ENCODE peak calls at places on chromosomes 2 and 18, in ten cellular contexts. One of them, this sample, is unnamed.

GRCh38 chr2:100895402-100895801 is 75.5 kb downstream of the NPAS2 start:
- DNase-seq in RWPE2: no peak
- DNase-seq in tibial artery: no peak
- DNase-seq in thyroid gland: peak; percentile 94
- DNase-seq in BE2C: peak; percentile 15
- DNase-seq in mesenchymal stem cell: no peak
- DNase-seq in keratinocyte: no peak
- DNase-seq in GM23248: no peak
- DNase-seq in breast epithelium: no peak
- DNase-seq in cardiac muscle cell: no peak
- DNase-seq in this sample: no peak

GRCh38 chr2:132916219-132916618 is 246.2 kb upstream of the LYPD1 start:
- DNase-seq in RWPE2: no peak
- DNase-seq in breast epithelium: no peak
- DNase-seq in thyroid gland: no peak
- DNase-seq in BE2C: no peak
- DNase-seq in keratinocyte: no peak
- DNase-seq in mesenchymal stem cell: no peak
- DNase-seq in cardiac muscle cell: no peak
- DNase-seq in GM23248: no peak
- DNase-seq in tibial artery: no peak
- DNase-seq in this sample: no peak

GRCh38 chr2:221649045-221649444 is 76.9 kb upstream of the EPHA4 start:
- DNase-seq in thyroid gland: peak; percentile 23
- DNase-seq in GM23248: peak; percentile 7
- DNase-seq in breast epithelium: no peak
- DNase-seq in tibial artery: peak; percentile 87
- DNase-seq in cardiac muscle cell: peak; percentile 48
- DNase-seq in RWPE2: no peak
- DNase-seq in mesenchymal stem cell: no peak
- DNase-seq in BE2C: no peak
- DNase-seq in keratinocyte: no peak
- DNase-seq in this sample: peak; percentile 62

GRCh38 chr18:27843783-27844415 is 333.0 kb downstream of the CDH2 start:
- DNase-seq in thyroid gland: no peak
- DNase-seq in keratinocyte: no peak
- DNase-seq in RWPE2: no peak
- DNase-seq in breast epithelium: no peak
- DNase-seq in GM23248: peak; percentile 36
- DNase-seq in cardiac muscle cell: no peak
- DNase-seq in mesenchymal stem cell: peak; percentile 57
- DNase-seq in tibial artery: no peak
- DNase-seq in BE2C: no peak
- DNase-seq in this sample: no peak

GRCh38 chr2:176178807-176179271 is 9.6 kb upstream of the HOXD1 start:
- DNase-seq in breast epithelium: no peak
- DNase-seq in tibial artery: no peak
- DNase-seq in GM23248: no peak
- DNase-seq in BE2C: no peak
- DNase-seq in mesenchymal stem cell: no peak
- DNase-seq in thyroid gland: no peak
- DNase-seq in RWPE2: no peak
- DNase-seq in cardiac muscle cell: no peak
- DNase-seq in keratinocyte: no peak
- DNase-seq in this sample: no peak

GRCh38 chr18:60541661-60542060 is 169.1 kb upstream of the MC4R start:
- DNase-seq in thyroid gland: no peak
- DNase-seq in GM23248: no peak
- DNase-seq in tibial artery: no peak
- DNase-seq in BE2C: no peak
- DNase-seq in RWPE2: no peak
- DNase-seq in mesenchymal stem cell: no peak
- DNase-seq in breast epithelium: no peak
- DNase-seq in keratinocyte: no peak
- DNase-seq in cardiac muscle cell: no peak
- DNase-seq in this sample: no peak

GRCh38 chr2:31354837-31355236 is 59.7 kb downstream of the XDH start:
- DNase-seq in RWPE2: no peak
- DNase-seq in BE2C: no peak
- DNase-seq in GM23248: peak; percentile 34
- DNase-seq in keratinocyte: no peak
- DNase-seq in mesenchymal stem cell: peak; percentile 25
- DNase-seq in cardiac muscle cell: no peak
- DNase-seq in tibial artery: no peak
- DNase-seq in thyroid gland: no peak
- DNase-seq in breast epithelium: no peak
- DNase-seq in this sample: no peak

GRCh38 chr2:188678921-188679320 is 295.3 kb upstream of the COL3A1 start:
- DNase-seq in thyroid gland: no peak
- DNase-seq in GM23248: peak; percentile 84
- DNase-seq in keratinocyte: no peak
- DNase-seq in tibial artery: no peak
- DNase-seq in cardiac muscle cell: no peak
- DNase-seq in RWPE2: no peak
- DNase-seq in mesenchymal stem cell: peak; percentile 82
- DNase-seq in BE2C: no peak
- DNase-seq in breast epithelium: no peak
- DNase-seq in this sample: no peak

GRCh38 chr2:65227471-65228248 is at the start of gene ACTR2:
- DNase-seq in breast epithelium: peak; percentile 95
- DNase-seq in keratinocyte: peak; percentile 55
- DNase-seq in mesenchymal stem cell: peak; percentile 98
- DNase-seq in thyroid gland: peak; percentile 95
- DNase-seq in GM23248: peak; percentile 99
- DNase-seq in BE2C: peak; percentile 90
- DNase-seq in RWPE2: peak; percentile 94
- DNase-seq in tibial artery: peak; percentile 98
- DNase-seq in cardiac muscle cell: peak; percentile 96
- DNase-seq in this sample: peak; percentile 97

GRCh38 chr2:46876741-46877384 is 38.7 kb downstream of the MCFD2 start:
- DNase-seq in breast epithelium: no peak
- DNase-seq in cardiac muscle cell: peak; percentile 43
- DNase-seq in tibial artery: no peak
- DNase-seq in BE2C: peak; percentile 46
- DNase-seq in mesenchymal stem cell: peak; percentile 74
- DNase-seq in GM23248: peak; percentile 89
- DNase-seq in keratinocyte: no peak
- DNase-seq in thyroid gland: peak; percentile 34
- DNase-seq in RWPE2: no peak
- DNase-seq in this sample: no peak

GRCh38 chr2:160372585-160372984 is 121.0 kb downstream of the RBMS1 start:
- DNase-seq in BE2C: no peak
- DNase-seq in RWPE2: no peak
- DNase-seq in mesenchymal stem cell: peak; percentile 35
- DNase-seq in keratinocyte: no peak
- DNase-seq in thyroid gland: no peak
- DNase-seq in cardiac muscle cell: no peak
- DNase-seq in GM23248: peak; percentile 45
- DNase-seq in breast epithelium: no peak
- DNase-seq in tibial artery: no peak
- DNase-seq in this sample: peak; percentile 55

GRCh38 chr18:2444201-2444875 is 127.0 kb downstream of the METTL4 start:
- DNase-seq in tibial artery: no peak
- DNase-seq in RWPE2: no peak
- DNase-seq in breast epithelium: no peak
- DNase-seq in GM23248: no peak
- DNase-seq in mesenchymal stem cell: no peak
- DNase-seq in thyroid gland: no peak
- DNase-seq in keratinocyte: no peak
- DNase-seq in cardiac muscle cell: no peak
- DNase-seq in BE2C: no peak
- DNase-seq in this sample: no peak

GRCh38 chr18:2442726-2443275 is 128.5 kb downstream of the METTL4 start:
- DNase-seq in GM23248: peak; percentile 49
- DNase-seq in RWPE2: no peak
- DNase-seq in tibial artery: no peak
- DNase-seq in keratinocyte: peak; percentile 2
- DNase-seq in breast epithelium: no peak
- DNase-seq in BE2C: no peak
- DNase-seq in mesenchymal stem cell: no peak
- DNase-seq in cardiac muscle cell: no peak
- DNase-seq in thyroid gland: no peak
- DNase-seq in this sample: no peak

GRCh38 chr18:2441544-2441943 is 129.8 kb downstream of the METTL4 start:
- DNase-seq in thyroid gland: no peak
- DNase-seq in BE2C: no peak
- DNase-seq in RWPE2: no peak
- DNase-seq in mesenchymal stem cell: no peak
- DNase-seq in tibial artery: no peak
- DNase-seq in breast epithelium: no peak
- DNase-seq in cardiac muscle cell: no peak
- DNase-seq in keratinocyte: no peak
- DNase-seq in GM23248: peak; percentile 22
- DNase-seq in this sample: no peak

DNA sequence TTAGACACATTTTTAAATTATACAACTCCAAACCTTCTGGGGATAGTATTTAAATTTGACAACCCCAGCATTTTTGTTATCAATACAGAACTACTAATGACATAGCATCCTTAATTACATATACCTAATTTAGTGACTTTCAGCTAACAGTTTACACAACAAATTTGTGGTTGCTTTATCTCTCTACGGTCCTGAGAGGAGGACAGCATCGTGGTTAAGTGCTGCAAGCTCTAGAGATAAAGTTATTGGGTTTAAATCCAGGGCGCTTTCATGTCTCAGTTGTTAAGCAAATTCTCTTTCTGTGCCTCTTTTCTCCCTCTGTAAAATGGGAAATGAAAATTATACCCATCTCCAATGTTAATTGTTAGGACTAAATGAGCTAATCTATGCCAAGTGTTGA is 129.3 kb downstream of the METTL4 start:
- DNase-seq in cardiac muscle cell: no peak
- DNase-seq in mesenchymal stem cell: no peak
- DNase-seq in GM23248: no peak
- DNase-seq in tibial artery: no peak
- DNase-seq in BE2C: no peak
- DNase-seq in breast epithelium: no peak
- DNase-seq in thyroid gland: no peak
- DNase-seq in RWPE2: no peak
- DNase-seq in keratinocyte: no peak
- DNase-seq in this sample: no peak
- H3K9me3 ChIP-seq in cardiac muscle cell: no peaks in the 10 kb centered on the region
- H3K9me3 ChIP-seq in mesenchymal stem cell: peaks cover 8% of the 10 kb centered on the region
- H3K9me3 ChIP-seq in GM23248: no peaks in the 10 kb centered on the region
- H3K9me3 ChIP-seq in tibial artery: no peaks in the 10 kb centered on the region
- H3K9me3 ChIP-seq in BE2C: no peaks in the 10 kb centered on the region
- H3K9me3 ChIP-seq in breast epithelium: no peaks in the 10 kb centered on the region
- H3K9me3 ChIP-seq in thyroid gland: no peaks in the 10 kb centered on the region
- H3K9me3 ChIP-seq in RWPE2: no peaks in the 10 kb centered on the region
- H3K9me3 ChIP-seq in keratinocyte: peaks cover 3% of the 10 kb centered on the region
- H3K9me3 ChIP-seq in this sample: peaks cover 2% of the 10 kb centered on the region

GRCh38 chr18:26656401-26656943 is 108.1 kb upstream of the KCTD1 start:
- DNase-seq in keratinocyte: no peak
- DNase-seq in GM23248: no peak
- DNase-seq in thyroid gland: no peak
- DNase-seq in mesenchymal stem cell: no peak
- DNase-seq in breast epithelium: no peak
- DNase-seq in RWPE2: no peak
- DNase-seq in BE2C: no peak
- DNase-seq in cardiac muscle cell: peak; percentile 42
- DNase-seq in tibial artery: no peak
- DNase-seq in this sample: no peak
- H3K4me3 ChIP-seq in keratinocyte: peak overlapping the region; percentile 44
- H3K4me3 ChIP-seq in GM23248: peak overlapping the region; percentile 87
- H3K4me3 ChIP-seq in thyroid gland: peak overlapping the region; percentile 60
- H3K4me3 ChIP-seq in mesenchymal stem cell: peak overlapping the region; percentile 64
- H3K4me3 ChIP-seq in breast epithelium: peak overlapping the region; percentile 88
- H3K4me3 ChIP-seq in RWPE2: peak overlapping the region; percentile 44
- H3K4me3 ChIP-seq in BE2C: peak overlapping the region; percentile 56
- H3K4me3 ChIP-seq in cardiac muscle cell: peak overlapping the region; percentile 69
- H3K4me3 ChIP-seq in tibial artery: peak overlapping the region; percentile 76
- H3K4me3 ChIP-seq in this sample: peak overlapping the region; percentile 62

GRCh38 chr18:43719264-43719795 is 442.0 kb upstream of the SYT4 start:
- DNase-seq in breast epithelium: no peak
- DNase-seq in thyroid gland: no peak
- DNase-seq in tibial artery: no peak
- DNase-seq in RWPE2: no peak
- DNase-seq in GM23248: no peak
- DNase-seq in BE2C: no peak
- DNase-seq in cardiac muscle cell: no peak
- DNase-seq in mesenchymal stem cell: no peak
- DNase-seq in keratinocyte: no peak
- DNase-seq in this sample: no peak

GRCh38 chr18:43714346-43715010 is 437.2 kb upstream of the SYT4 start:
- DNase-seq in GM23248: no peak
- DNase-seq in RWPE2: no peak
- DNase-seq in cardiac muscle cell: peak; percentile 15
- DNase-seq in mesenchymal stem cell: no peak
- DNase-seq in breast epithelium: no peak
- DNase-seq in tibial artery: no peak
- DNase-seq in keratinocyte: no peak
- DNase-seq in thyroid gland: no peak
- DNase-seq in BE2C: no peak
- DNase-seq in this sample: no peak

GRCh38 chr18:43720036-43720435 is 442.7 kb upstream of the SYT4 start:
- DNase-seq in GM23248: no peak
- DNase-seq in keratinocyte: no peak
- DNase-seq in mesenchymal stem cell: peak; percentile 2
- DNase-seq in tibial artery: no peak
- DNase-seq in breast epithelium: no peak
- DNase-seq in thyroid gland: no peak
- DNase-seq in RWPE2: no peak
- DNase-seq in cardiac muscle cell: no peak
- DNase-seq in BE2C: no peak
- DNase-seq in this sample: no peak
- H3K9me3 ChIP-seq in GM23248: peaks cover 3% of the 10 kb centered on the region
- H3K9me3 ChIP-seq in keratinocyte: no peaks in the 10 kb centered on the region
- H3K9me3 ChIP-seq in mesenchymal stem cell: peaks cover 15% of the 10 kb centered on the region
- H3K9me3 ChIP-seq in tibial artery: peaks cover 5% of the 10 kb centered on the region
- H3K9me3 ChIP-seq in breast epithelium: peaks cover 16% of the 10 kb centered on the region
- H3K9me3 ChIP-seq in thyroid gland: no peaks in the 10 kb centered on the region
- H3K9me3 ChIP-seq in RWPE2: no peaks in the 10 kb centered on the region
- H3K9me3 ChIP-seq in cardiac muscle cell: no peaks in the 10 kb centered on the region
- H3K9me3 ChIP-seq in BE2C: no peaks in the 10 kb centered on the region
- H3K9me3 ChIP-seq in this sample: no peaks in the 10 kb centered on the region

GRCh38 chr2:168210216-168210897 is 37.0 kb downstream of the STK39 start:
- DNase-seq in keratinocyte: no peak
- DNase-seq in thyroid gland: no peak
- DNase-seq in tibial artery: no peak
- DNase-seq in GM23248: peak; percentile 21
- DNase-seq in BE2C: no peak
- DNase-seq in RWPE2: no peak
- DNase-seq in mesenchymal stem cell: no peak
- DNase-seq in cardiac muscle cell: no peak
- DNase-seq in breast epithelium: no peak
- DNase-seq in this sample: no peak
- H3K4me3 ChIP-seq in keratinocyte: no peak overlapping the region
- H3K4me3 ChIP-seq in thyroid gland: no peak overlapping the region
- H3K4me3 ChIP-seq in tibial artery: peak overlapping the region; percentile 26
- H3K4me3 ChIP-seq in GM23248: peak overlapping the region; percentile 61
- H3K4me3 ChIP-seq in BE2C: no peak overlapping the region
- H3K4me3 ChIP-seq in RWPE2: no peak overlapping the region
- H3K4me3 ChIP-seq in mesenchymal stem cell: peak overlapping the region; percentile 58
- H3K4me3 ChIP-seq in cardiac muscle cell: no peak overlapping the region
- H3K4me3 ChIP-seq in breast epithelium: peak overlapping the region; percentile 17
- H3K4me3 ChIP-seq in this sample: no peak overlapping the region